ENCODE peak calls at places on chromosomes 2 and 18, in five cellular contexts. H, J, F, I and E are unnamed samples.
A peak's percentile ranks its signal among the peaks of the same experiment; 100 is the strongest.

GRCh38 chr18:32909798-32910561 is 137.2 kb upstream of the KLHL14 start:
- DNase-seq in H (no peak), J (no peak), F (no peak), I (no peak), E (no peak)

GRCh38 chr2:136486115-136486514 is 279.2 kb upstream of the THSD7B start:
- DNase-seq in H (peak; percentile 49), J (no peak), F (no peak), I (no peak), E (no peak)

GRCh38 chr2:81598437-81598836 is 1293.9 kb upstream of the LRRTM1 start:
- DNase-seq in H (no peak), J (no peak), F (no peak), I (no peak), E (no peak)

GRCh38 chr2:72097276-72097675 is 50.4 kb downstream of the CYP26B1 start:
- DNase-seq in H (no peak), J (no peak), F (no peak), I (no peak), E (no peak)

GRCh38 chr18:24917767-24918166 is 434.2 kb downstream of the ZNF521 start:
- DNase-seq in H (peak; percentile 22), J (no peak), F (no peak), I (no peak), E (no peak)

GRCh38 chr18:48161911-48162698 is 231.6 kb upstream of the SMAD2 start:
- DNase-seq in H (no peak), J (peak; percentile 89), F (no peak), I (peak; percentile 78), E (no peak)

GRCh38 chr2:138071720-138072719 is 107.7 kb downstream of the HNMT start:
- DNase-seq in H (no peak), J (no peak), F (peak; percentile 43), I (no peak), E (no peak)

GRCh38 chr2:190763901-190764514 is 115.1 kb downstream of the NAB1 start:
- DNase-seq in H (no peak), J (no peak), F (peak; percentile 57), I (no peak), E (no peak)

GRCh38 chr2:96114546-96114902 is 1.8 kb downstream of the ADRA2B start:
- DNase-seq in H (peak; percentile 76), J (no peak), F (no peak), I (no peak), E (no peak)

GRCh38 chr2:222733846-222734689 is 62.6 kb downstream of the MOGAT1 start:
- DNase-seq in H (no peak), J (no peak), F (no peak), I (peak; percentile 22), E (no peak)

GRCh38 chr2:43152186-43152585 is 74.2 kb downstream of the ZFP36L2 start:
- DNase-seq in H (no peak), J (no peak), F (no peak), I (no peak), E (no peak)

GRCh38 chr18:71442830-71443229 is 1101.3 kb downstream of the CBLN2 start:
- DNase-seq in H (no peak), J (no peak), F (no peak), I (no peak), E (no peak)

DNA sequence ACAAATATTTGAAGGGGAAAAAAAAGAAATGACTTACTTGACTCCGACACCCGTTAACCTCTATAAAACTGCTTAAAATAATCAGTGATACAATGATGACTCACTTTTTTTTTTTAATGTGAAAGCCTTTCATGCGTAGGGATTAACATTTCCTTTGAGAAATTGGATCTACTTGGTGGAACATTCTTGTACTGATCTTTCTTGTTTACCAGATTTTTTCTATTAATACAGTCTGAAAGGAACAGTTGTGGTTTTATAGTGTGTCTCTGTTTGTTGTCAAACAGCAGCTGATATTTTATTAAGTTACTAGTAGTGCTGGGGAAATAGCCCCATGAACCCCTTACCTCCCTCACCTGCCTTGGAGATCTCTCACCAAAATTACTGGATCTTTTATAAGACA is 40.2 kb upstream of the NEB start:
- DNase-seq in H (no peak), J (no peak), F (peak; percentile 80), I (no peak), E (no peak)
- H3K27ac ChIP-seq in H (no peak overlapping the region), J (no peak overlapping the region), F (no peak overlapping the region), I (no peak overlapping the region), E (peak overlapping the region; percentile 90)

GRCh38 chr2:17271401-17271800 is 246.8 kb downstream of the RAD51AP2 start:
- DNase-seq in H (no peak), J (no peak), F (no peak), I (no peak), E (no peak)

GRCh38 chr2:17270894-17271293 is 247.3 kb downstream of the RAD51AP2 start:
- DNase-seq in H (no peak), J (no peak), F (no peak), I (no peak), E (no peak)

GRCh38 chr2:17272649-17273048 is 245.6 kb downstream of the RAD51AP2 start:
- DNase-seq in H (no peak), J (no peak), F (no peak), I (no peak), E (no peak)

GRCh38 chr2:17273066-17273465 is 245.2 kb downstream of the RAD51AP2 start:
- DNase-seq in H (no peak), J (no peak), F (no peak), I (no peak), E (no peak)

GRCh38 chr2:17272170-17272569 is 246.1 kb downstream of the RAD51AP2 start:
- DNase-seq in H (no peak), J (no peak), F (no peak), I (no peak), E (no peak)
- TF ChIP-seq CTCF in H (no peak), J (no peak), F (no peak), I (no peak), E (no peak)

DNA sequence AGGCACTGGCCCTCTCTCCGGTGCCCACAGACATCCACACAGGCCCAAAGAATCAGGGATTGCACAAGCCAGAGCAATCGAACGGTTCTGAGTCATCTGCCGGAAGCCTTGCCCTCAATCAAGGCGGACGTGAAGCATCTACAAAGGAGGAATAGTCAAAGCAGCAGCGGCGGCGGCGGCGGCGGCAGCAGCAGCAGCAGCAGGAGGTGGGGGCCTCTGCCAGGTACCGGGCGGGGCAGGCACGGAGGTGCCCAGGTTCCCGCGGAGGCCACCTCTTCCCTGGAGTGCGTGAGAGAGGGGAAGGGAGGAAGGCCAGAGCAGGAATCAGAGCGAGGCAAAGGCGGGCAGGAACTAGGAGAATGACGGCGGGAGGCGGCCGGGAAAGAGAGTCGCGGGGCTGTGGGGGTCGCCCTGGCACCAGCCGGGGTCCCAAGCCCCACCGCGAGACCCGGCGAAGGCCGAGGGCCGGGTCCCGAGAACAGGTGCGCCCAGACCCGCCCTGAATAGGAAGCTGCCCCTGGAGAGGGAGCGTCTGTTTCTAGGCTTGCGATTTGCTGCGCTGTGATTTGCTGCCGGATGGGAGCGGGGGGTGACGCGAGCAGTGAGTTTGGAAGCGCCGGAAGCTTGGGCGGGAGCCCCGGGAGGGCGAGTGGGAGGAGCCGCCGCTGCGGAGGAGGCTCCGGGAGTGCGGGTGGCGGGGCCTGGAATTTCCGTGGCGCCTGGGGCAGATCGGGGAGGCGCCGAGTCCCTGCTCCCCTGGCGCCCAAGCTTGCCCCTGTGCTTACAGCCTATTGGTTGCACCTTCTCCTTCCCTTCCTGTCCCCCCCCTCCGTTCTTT is at the start of gene SERPINB8:
- DNase-seq in H (peak; percentile 96), J (peak; percentile 94), F (peak; percentile 94), I (peak; percentile 94), E (peak; percentile 88)
- TF ChIP-seq POLR2A in H (peak; percentile 37), J (no peak), F (peak; percentile 89), I (peak; percentile 95), E (peak; percentile 77)

GRCh38 chr2:3462493-3463104 is 56.7 kb downstream of the ADI1 start:
- DNase-seq in H (no peak), J (no peak), F (no peak), I (no peak), E (peak; percentile 11)
- H3K27ac ChIP-seq in H (no peak overlapping the region), J (no peak overlapping the region), F (no peak overlapping the region), I (no peak overlapping the region), E (no peak overlapping the region)

DNA sequence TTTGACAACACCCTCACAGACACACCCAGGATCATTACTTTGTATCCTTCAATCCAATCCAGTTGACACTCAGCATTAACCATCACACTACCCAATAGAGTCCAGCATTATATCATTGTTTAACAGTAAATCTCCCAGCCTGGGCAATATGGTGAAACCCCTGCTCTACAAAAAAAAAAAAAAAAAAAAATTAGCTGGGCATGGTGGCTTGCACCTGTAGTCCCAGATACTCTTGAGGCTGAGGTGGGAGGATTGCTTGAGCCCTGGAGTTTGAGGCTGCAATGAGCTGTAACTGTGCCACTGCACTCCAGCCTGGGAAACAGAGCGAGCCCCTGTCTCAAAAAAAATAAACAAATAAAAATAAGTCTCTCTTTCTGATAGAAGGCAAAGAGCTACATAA is 304.0 kb downstream of the STK39 start:
- DNase-seq in H (no peak), J (no peak), F (no peak), I (no peak), E (no peak)
- TF ChIP-seq CTCF in H (no peak), J (no peak), F (no peak), I (no peak), E (no peak)

DNA sequence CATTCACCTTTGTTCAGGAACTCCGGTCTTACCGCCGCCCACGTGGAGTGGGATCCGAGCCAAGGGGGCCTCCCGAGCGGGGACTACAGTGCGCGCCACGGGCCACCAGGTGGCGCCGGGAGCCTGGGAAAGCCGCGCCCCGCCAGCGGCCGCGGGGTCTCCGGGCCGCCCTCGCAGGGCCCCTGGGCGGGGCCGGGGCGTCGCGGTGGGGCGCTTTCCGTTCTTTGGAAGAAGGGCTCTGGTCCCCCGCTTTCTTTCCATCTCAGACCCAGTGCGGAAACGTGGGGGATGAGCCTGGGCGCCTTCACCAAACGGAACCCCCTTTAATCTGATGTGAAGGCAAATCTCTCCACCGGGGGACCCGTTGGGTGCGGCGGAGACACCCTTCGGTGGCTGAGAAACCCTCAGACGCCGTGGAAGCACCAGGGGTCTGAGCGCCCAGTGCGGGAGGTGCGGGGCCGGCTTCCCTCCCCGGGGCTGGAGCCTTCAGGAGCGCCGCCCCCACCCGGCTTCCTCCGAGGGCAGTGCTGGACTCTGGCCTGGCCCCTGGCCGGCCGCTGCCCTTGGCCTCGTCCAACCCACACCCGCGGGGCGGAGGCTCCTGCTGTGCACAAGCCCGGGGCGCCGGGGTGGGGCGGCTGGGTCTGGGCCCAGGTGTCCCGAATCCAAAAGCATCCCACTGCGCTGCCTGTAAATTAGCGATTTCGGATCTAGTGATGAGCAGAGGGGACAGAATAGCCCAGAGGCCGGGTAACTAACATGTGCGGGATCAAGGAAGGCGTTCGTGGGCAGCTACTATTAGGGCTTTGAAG is 44.6 kb downstream of the GORASP2 start:
- DNase-seq in H (peak; percentile 97), J (peak; percentile 93), F (peak; percentile 66), I (peak; percentile 93), E (peak; percentile 72)
- TF ChIP-seq POLR2A in H (no peak), J (no peak), F (peak; percentile 45), I (no peak), E (peak; percentile 13)